ENCODE peak calls at places on chromosomes 13 and 19, in nine cellular contexts. One of them, this sample, is unnamed.

GRCh38 chr19:38032151-38032550 is 125.1 kb downstream of the SIPA1L3 start:
- DNase-seq in Peyer's patch: no peak
- DNase-seq in HCT116: no peak
- DNase-seq in sigmoid colon: no peak
- DNase-seq in A549: no peak
- DNase-seq in small intestine: no peak
- DNase-seq in MM.1S: no peak
- DNase-seq in naive thymus-derived CD4-positive, alpha-beta T cell: no peak
- DNase-seq in heart right ventricle: no peak
- DNase-seq in this sample: no peak

GRCh38 chr13:113305208-113305607 is 8.2 kb downstream of the LAMP1 start:
- DNase-seq in small intestine: no peak
- DNase-seq in A549: no peak
- DNase-seq in MM.1S: no peak
- DNase-seq in sigmoid colon: no peak
- DNase-seq in heart right ventricle: no peak
- DNase-seq in Peyer's patch: no peak
- DNase-seq in naive thymus-derived CD4-positive, alpha-beta T cell: no peak
- DNase-seq in HCT116: no peak
- DNase-seq in this sample: no peak

GRCh38 chr19:41699968-41700323 is 8.5 kb upstream of the CEACAM5 start:
- DNase-seq in heart right ventricle: no peak
- DNase-seq in naive thymus-derived CD4-positive, alpha-beta T cell: no peak
- DNase-seq in Peyer's patch: peak; percentile 23
- DNase-seq in MM.1S: no peak
- DNase-seq in HCT116: no peak
- DNase-seq in sigmoid colon: peak; percentile 34
- DNase-seq in A549: no peak
- DNase-seq in small intestine: no peak
- DNase-seq in this sample: no peak

GRCh38 chr13:112767506-112768471 is 78.0 kb downstream of the ATP11A start:
- DNase-seq in naive thymus-derived CD4-positive, alpha-beta T cell: no peak
- DNase-seq in A549: no peak
- DNase-seq in small intestine: no peak
- DNase-seq in HCT116: no peak
- DNase-seq in heart right ventricle: peak; percentile 51
- DNase-seq in sigmoid colon: no peak
- DNase-seq in MM.1S: no peak
- DNase-seq in Peyer's patch: peak; percentile 72
- DNase-seq in this sample: no peak

GRCh38 chr13:22253107-22253506 is 582.2 kb downstream of the FGF9 start:
- DNase-seq in heart right ventricle: no peak
- DNase-seq in Peyer's patch: no peak
- DNase-seq in small intestine: no peak
- DNase-seq in sigmoid colon: no peak
- DNase-seq in HCT116: no peak
- DNase-seq in A549: no peak
- DNase-seq in naive thymus-derived CD4-positive, alpha-beta T cell: no peak
- DNase-seq in MM.1S: no peak
- DNase-seq in this sample: no peak

GRCh38 chr19:53158119-53158656 is 665 bp downstream of the ZNF347 start:
- DNase-seq in MM.1S: no peak
- DNase-seq in A549: no peak
- DNase-seq in naive thymus-derived CD4-positive, alpha-beta T cell: no peak
- DNase-seq in heart right ventricle: peak; percentile 23
- DNase-seq in Peyer's patch: peak; percentile 59
- DNase-seq in HCT116: no peak
- DNase-seq in small intestine: peak; percentile 12
- DNase-seq in sigmoid colon: peak; percentile 66
- DNase-seq in this sample: peak; percentile 27

GRCh38 chr13:83274679-83275078 is 607.6 kb downstream of the SLITRK1 start:
- DNase-seq in MM.1S: no peak
- DNase-seq in sigmoid colon: no peak
- DNase-seq in heart right ventricle: no peak
- DNase-seq in A549: no peak
- DNase-seq in naive thymus-derived CD4-positive, alpha-beta T cell: no peak
- DNase-seq in HCT116: no peak
- DNase-seq in Peyer's patch: no peak
- DNase-seq in small intestine: no peak
- DNase-seq in this sample: no peak

GRCh38 chr19:3618811-3619630 is 7.6 kb downstream of the CACTIN start:
- DNase-seq in Peyer's patch: no peak
- DNase-seq in MM.1S: no peak
- DNase-seq in sigmoid colon: no peak
- DNase-seq in heart right ventricle: peak; percentile 13
- DNase-seq in HCT116: no peak
- DNase-seq in A549: no peak
- DNase-seq in naive thymus-derived CD4-positive, alpha-beta T cell: no peak
- DNase-seq in small intestine: no peak
- DNase-seq in this sample: no peak

GRCh38 chr19:8305798-8306197 is 2.4 kb downstream of the CD320 start:
- DNase-seq in naive thymus-derived CD4-positive, alpha-beta T cell: no peak
- DNase-seq in sigmoid colon: peak; percentile 39
- DNase-seq in small intestine: no peak
- DNase-seq in A549: no peak
- DNase-seq in HCT116: no peak
- DNase-seq in MM.1S: no peak
- DNase-seq in heart right ventricle: no peak
- DNase-seq in Peyer's patch: peak; percentile 37
- DNase-seq in this sample: no peak

GRCh38 chr19:30083125-30083681 is 141.2 kb downstream of the URI1 start:
- DNase-seq in HCT116: no peak
- DNase-seq in A549: no peak
- DNase-seq in small intestine: no peak
- DNase-seq in Peyer's patch: no peak
- DNase-seq in heart right ventricle: no peak
- DNase-seq in naive thymus-derived CD4-positive, alpha-beta T cell: no peak
- DNase-seq in MM.1S: no peak
- DNase-seq in sigmoid colon: no peak
- DNase-seq in this sample: no peak

DNA sequence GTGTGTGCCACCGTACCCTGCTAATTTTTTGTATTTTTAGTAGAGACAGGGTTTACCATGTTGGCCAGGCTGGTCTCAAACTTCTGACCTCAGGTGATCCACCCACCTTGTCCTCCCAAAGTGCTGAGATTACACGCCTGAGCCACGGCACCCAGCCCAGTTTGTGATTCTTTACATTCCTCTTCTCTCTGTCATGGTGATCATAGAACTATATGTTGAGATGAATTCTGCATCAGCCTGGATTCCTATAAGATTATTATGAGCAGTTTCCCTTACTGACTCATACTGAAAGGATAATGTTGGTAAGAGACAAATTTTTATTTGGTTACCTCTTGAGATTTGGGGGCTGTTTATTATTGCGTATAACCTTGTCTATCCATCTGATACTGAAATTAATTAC is 121.5 kb upstream of the CSNK1A1L start:
- DNase-seq in MM.1S: no peak
- DNase-seq in small intestine: no peak
- DNase-seq in Peyer's patch: no peak
- DNase-seq in heart right ventricle: no peak
- DNase-seq in sigmoid colon: no peak
- DNase-seq in A549: no peak
- DNase-seq in HCT116: no peak
- DNase-seq in naive thymus-derived CD4-positive, alpha-beta T cell: no peak
- DNase-seq in this sample: no peak
- H3K27ac ChIP-seq in MM.1S: no peak overlapping the region
- H3K27ac ChIP-seq in small intestine: no peak overlapping the region
- H3K27ac ChIP-seq in Peyer's patch: no peak overlapping the region
- H3K27ac ChIP-seq in heart right ventricle: no peak overlapping the region
- H3K27ac ChIP-seq in sigmoid colon: no peak overlapping the region
- H3K27ac ChIP-seq in A549: no peak overlapping the region
- H3K27ac ChIP-seq in HCT116: no peak overlapping the region
- H3K27ac ChIP-seq in naive thymus-derived CD4-positive, alpha-beta T cell: no peak overlapping the region
- H3K27ac ChIP-seq in this sample: no peak overlapping the region

GRCh38 chr13:40576369-40576768 is 90.1 kb downstream of the FOXO1 start:
- DNase-seq in small intestine: no peak
- DNase-seq in heart right ventricle: no peak
- DNase-seq in sigmoid colon: no peak
- DNase-seq in MM.1S: no peak
- DNase-seq in Peyer's patch: no peak
- DNase-seq in A549: no peak
- DNase-seq in naive thymus-derived CD4-positive, alpha-beta T cell: peak; percentile 44
- DNase-seq in HCT116: no peak
- DNase-seq in this sample: no peak
- H3K4me1 ChIP-seq in small intestine: no peaks in the 10 kb centered on the region
- H3K4me1 ChIP-seq in heart right ventricle: peaks cover 90% of the 10 kb centered on the region
- H3K4me1 ChIP-seq in sigmoid colon: peaks cover 56% of the 10 kb centered on the region
- H3K4me1 ChIP-seq in MM.1S: no peaks in the 10 kb centered on the region
- H3K4me1 ChIP-seq in Peyer's patch: peaks cover 18% of the 10 kb centered on the region
- H3K4me1 ChIP-seq in A549: no peaks in the 10 kb centered on the region
- H3K4me1 ChIP-seq in naive thymus-derived CD4-positive, alpha-beta T cell: peaks cover 88% of the 10 kb centered on the region
- H3K4me1 ChIP-seq in HCT116: no peaks in the 10 kb centered on the region
- H3K4me1 ChIP-seq in this sample: peaks cover 98% of the 10 kb centered on the region

DNA sequence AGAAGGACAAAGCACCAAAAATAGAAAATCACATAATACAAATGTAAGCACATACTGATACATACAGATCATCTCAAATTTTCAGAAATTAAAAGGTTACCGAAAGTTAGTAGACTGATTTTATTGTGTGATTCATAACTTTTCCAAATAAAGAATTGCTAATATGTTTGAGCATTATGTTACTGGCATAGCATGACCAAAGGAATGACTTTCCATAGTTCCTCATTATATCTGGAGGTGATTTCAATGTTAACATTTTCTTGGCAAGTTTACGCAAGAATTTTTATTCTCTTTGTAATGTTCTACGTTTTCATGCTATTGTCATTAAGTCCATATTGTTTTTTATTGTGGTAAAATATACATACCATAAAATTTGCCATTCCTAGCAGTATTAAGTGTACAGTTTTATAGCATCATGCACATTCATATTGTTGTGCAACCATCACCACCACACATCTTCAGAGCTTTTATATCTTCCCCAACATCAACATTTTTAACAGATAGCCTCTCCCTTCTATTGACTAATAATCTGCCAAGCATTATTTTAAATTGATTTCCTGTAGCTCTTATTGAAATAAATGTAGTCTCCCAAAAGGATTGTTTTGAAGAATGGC is 14.8 kb downstream of the KCTD12 start:
- DNase-seq in sigmoid colon: no peak
- DNase-seq in HCT116: no peak
- DNase-seq in MM.1S: no peak
- DNase-seq in Peyer's patch: no peak
- DNase-seq in heart right ventricle: no peak
- DNase-seq in A549: no peak
- DNase-seq in small intestine: no peak
- DNase-seq in naive thymus-derived CD4-positive, alpha-beta T cell: no peak
- DNase-seq in this sample: no peak
- H3K27ac ChIP-seq in sigmoid colon: no peak overlapping the region
- H3K27ac ChIP-seq in HCT116: no peak overlapping the region
- H3K27ac ChIP-seq in MM.1S: no peak overlapping the region
- H3K27ac ChIP-seq in Peyer's patch: no peak overlapping the region
- H3K27ac ChIP-seq in heart right ventricle: no peak overlapping the region
- H3K27ac ChIP-seq in A549: no peak overlapping the region
- H3K27ac ChIP-seq in small intestine: no peak overlapping the region
- H3K27ac ChIP-seq in naive thymus-derived CD4-positive, alpha-beta T cell: no peak overlapping the region
- H3K27ac ChIP-seq in this sample: no peak overlapping the region

GRCh38 chr19:13014101-13014920 is 19.0 kb downstream of the NFIX start:
- DNase-seq in naive thymus-derived CD4-positive, alpha-beta T cell: no peak
- DNase-seq in sigmoid colon: no peak
- DNase-seq in heart right ventricle: no peak
- DNase-seq in Peyer's patch: no peak
- DNase-seq in HCT116: no peak
- DNase-seq in A549: no peak
- DNase-seq in small intestine: no peak
- DNase-seq in MM.1S: no peak
- DNase-seq in this sample: no peak
- H3K4me1 ChIP-seq in naive thymus-derived CD4-positive, alpha-beta T cell: peaks cover 9% of the 10 kb centered on the region
- H3K4me1 ChIP-seq in sigmoid colon: peaks cover 99% of the 10 kb centered on the region
- H3K4me1 ChIP-seq in heart right ventricle: peaks cover 98% of the 10 kb centered on the region
- H3K4me1 ChIP-seq in Peyer's patch: no peaks in the 10 kb centered on the region
- H3K4me1 ChIP-seq in HCT116: peaks cover 21% of the 10 kb centered on the region
- H3K4me1 ChIP-seq in A549: no peaks in the 10 kb centered on the region
- H3K4me1 ChIP-seq in small intestine: no peaks in the 10 kb centered on the region
- H3K4me1 ChIP-seq in MM.1S: no peaks in the 10 kb centered on the region
- H3K4me1 ChIP-seq in this sample: peaks cover 31% of the 10 kb centered on the region

DNA sequence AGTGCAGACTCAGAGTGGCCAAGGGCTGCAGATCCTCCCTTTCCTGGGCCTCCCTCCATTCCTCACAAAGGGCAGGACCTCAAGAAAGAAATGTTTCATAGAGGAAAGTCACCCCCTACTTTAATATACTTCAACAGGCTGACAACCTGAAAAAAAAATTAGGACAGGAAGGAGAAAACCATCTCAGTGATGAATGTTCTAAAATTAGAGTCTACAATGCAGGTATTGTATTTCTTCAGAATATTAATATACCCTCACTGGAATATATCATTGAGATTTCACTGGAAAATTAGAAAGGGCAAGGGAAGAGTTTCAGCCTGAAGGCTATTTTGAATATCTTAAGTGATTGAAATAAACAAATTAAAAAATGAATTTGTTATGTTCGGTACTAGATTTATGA is 176.9 kb downstream of the DNAJC15 start:
- DNase-seq in Peyer's patch: no peak
- DNase-seq in naive thymus-derived CD4-positive, alpha-beta T cell: no peak
- DNase-seq in MM.1S: no peak
- DNase-seq in A549: no peak
- DNase-seq in sigmoid colon: no peak
- DNase-seq in HCT116: no peak
- DNase-seq in heart right ventricle: no peak
- DNase-seq in small intestine: no peak
- DNase-seq in this sample: no peak
- H3K27ac ChIP-seq in Peyer's patch: no peak overlapping the region
- H3K27ac ChIP-seq in naive thymus-derived CD4-positive, alpha-beta T cell: no peak overlapping the region
- H3K27ac ChIP-seq in MM.1S: no peak overlapping the region
- H3K27ac ChIP-seq in A549: no peak overlapping the region
- H3K27ac ChIP-seq in sigmoid colon: no peak overlapping the region
- H3K27ac ChIP-seq in HCT116: no peak overlapping the region
- H3K27ac ChIP-seq in heart right ventricle: no peak overlapping the region
- H3K27ac ChIP-seq in small intestine: no peak overlapping the region
- H3K27ac ChIP-seq in this sample: no peak overlapping the region

This sample was measured in CD8-positive, alpha-beta T cell.